ENCODE peak calls at places on chromosome 5, in four cellular contexts. A, C, T and P are unnamed samples.

GRCh38 chr5:150778517-150779396 is at the start of gene SMIM3:
- DNase-seq in A (peak), C (no peak), T (peak), P (peak)

GRCh38 chr5:171475551-171476035 is 56.1 kb downstream of the FGF18 start:
- DNase-seq in A (no peak), C (no peak), T (no peak), P (no peak)

GRCh38 chr5:146580237-146580636 is 64.2 kb upstream of the GPR151 start:
- DNase-seq in A (no peak), C (no peak), T (no peak), P (no peak)

GRCh38 chr5:57175586-57175985 is 1.7 kb downstream of the GPBP1 start:
- DNase-seq in A (peak), C (no peak), T (peak), P (no peak)

GRCh38 chr5:170986598-170986997 is 124.8 kb downstream of the RANBP17 start:
- DNase-seq in A (no peak), C (no peak), T (no peak), P (no peak)

GRCh38 chr5:97560176-97560993 is 377.3 kb upstream of the RIOK2 start:
- DNase-seq in A (no peak), C (no peak), T (no peak), P (no peak)

GRCh38 chr5:55668356-55668755 is 43.8 kb downstream of the SLC38A9 start:
- DNase-seq in A (no peak), C (peak), T (peak), P (no peak)

GRCh38 chr5:67120032-67120431 is 76.6 kb downstream of the CD180 start:
- DNase-seq in A (no peak), C (no peak), T (no peak), P (no peak)

GRCh38 chr5:123209163-123210013 is 120.3 kb downstream of the PRDM6 start:
- DNase-seq in A (no peak), C (peak), T (no peak), P (no peak)

GRCh38 chr5:125372694-125373621 is 626.5 kb upstream of the ZNF608 start:
- DNase-seq in A (no peak), C (peak), T (no peak), P (no peak)

GRCh38 chr5:118793652-118794051 is 194.7 kb downstream of the DTWD2 start:
- DNase-seq in A (no peak), C (no peak), T (no peak), P (no peak)

GRCh38 chr5:129903466-129904101 is 681 bp upstream of the CHSY3 start:
- DNase-seq in A (no peak), C (no peak), T (no peak), P (no peak)

GRCh38 chr5:7852988-7853387 is 2.1 kb upstream of the CFAP90 start:
- DNase-seq in A (no peak), C (no peak), T (no peak), P (no peak)